ENCODE peak calls at places on chromosomes 5 and 9, in eight cellular contexts. J, E, Q, A, Y, T, K and M are unnamed samples. For H3K4me1, the result is how much of the 10 kb centered on the place peaks cover.

GRCh38 chr9:86286278-86286677 is 3.9 kb upstream of the ISCA1 start:
- DNase-seq in J (no peak), E (no peak), Q (no peak), A (no peak), Y (no peak), T (no peak), K (no peak), M (no peak)

GRCh38 chr5:102681403-102681983 is 73.6 kb upstream of the PAM start:
- DNase-seq in J (peak), E (peak), Q (peak), A (peak), Y (peak), T (peak), K (peak), M (peak)

GRCh38 chr5:78291687-78292086 is 2.8 kb downstream of the AP3B1 start:
- DNase-seq in J (no peak), E (no peak), Q (no peak), A (no peak), Y (no peak), T (no peak), K (no peak), M (no peak)

GRCh38 chr5:9149988-9150387 is 395.9 kb downstream of the SEMA5A start:
- DNase-seq in J (no peak), E (no peak), Q (no peak), A (no peak), Y (no peak), T (peak), K (no peak), M (no peak)

GRCh38 chr5:33337621-33337960 is 103.2 kb upstream of the TARS1 start:
- DNase-seq in J (no peak), E (no peak), Q (no peak), A (no peak), Y (no peak), T (no peak), K (no peak), M (no peak)

GRCh38 chr9:137217276-137218211 is 4.5 kb downstream of the RNF208 start:
- DNase-seq in J (peak), E (peak), Q (peak), A (no peak), Y (no peak), T (peak), K (peak), M (no peak)

GRCh38 chr5:8993031-8993430 is 552.8 kb downstream of the SEMA5A start:
- DNase-seq in J (no peak), E (peak), Q (no peak), A (peak), Y (no peak), T (peak), K (no peak), M (no peak)

GRCh38 chr5:67417839-67418238 is 221.2 kb upstream of the CD180 start:
- DNase-seq in J (no peak), E (no peak), Q (no peak), A (no peak), Y (no peak), T (no peak), K (no peak), M (no peak)

GRCh38 chr5:166910995-166911394 is 1380.5 kb upstream of the WWC1 start:
- DNase-seq in J (no peak), E (no peak), Q (no peak), A (no peak), Y (no peak), T (no peak), K (no peak), M (no peak)

GRCh38 chr9:76729980-76730737 is 34.1 kb upstream of the PCA3 start:
- DNase-seq in J (no peak), E (no peak), Q (no peak), A (no peak), Y (no peak), T (no peak), K (no peak), M (no peak)

GRCh38 chr5:178340637-178341036 is 108.0 kb upstream of the PHYKPL start:
- DNase-seq in J (peak), E (no peak), Q (no peak), A (no peak), Y (no peak), T (no peak), K (no peak), M (no peak)

GRCh38 chr9:6552738-6553121 is 92.8 kb downstream of the GLDC start:
- DNase-seq in J (no peak), E (no peak), Q (no peak), A (no peak), Y (no peak), T (no peak), K (no peak), M (no peak)

GRCh38 chr9:134546231-134546731 is 95.3 kb upstream of the COL5A1 start:
- DNase-seq in J (peak), E (peak), Q (no peak), A (no peak), Y (no peak), T (no peak), K (no peak), M (no peak)

GRCh38 chr5:157710887-157711286 is 20.3 kb upstream of the THG1L start:
- DNase-seq in J (no peak), E (no peak), Q (no peak), A (no peak), Y (no peak), T (peak), K (no peak), M (no peak)

GRCh38 chr9:97786341-97786740 is 66.7 kb upstream of the FOXE1 start:
- DNase-seq in J (no peak), E (peak), Q (peak), A (peak), Y (no peak), T (peak), K (no peak), M (no peak)

GRCh38 chr9:30732060-30732459 is 1652.4 kb upstream of the ACO1 start:
- DNase-seq in J (no peak), E (peak), Q (no peak), A (no peak), Y (no peak), T (no peak), K (no peak), M (no peak)

GRCh38 chr9:104090578-104090977 is 3.5 kb upstream of the SMC2 start:
- DNase-seq in J (no peak), E (no peak), Q (no peak), A (no peak), Y (no peak), T (no peak), K (no peak), M (no peak)

GRCh38 chr9:98580956-98581355 is 127.8 kb downstream of the GABBR2 start:
- DNase-seq in J (no peak), E (no peak), Q (no peak), A (no peak), Y (no peak), T (no peak), K (no peak), M (no peak)

GRCh38 chr9:95017661-95018060 is 291.2 kb downstream of the AOPEP start:
- DNase-seq in J (no peak), E (no peak), Q (no peak), A (no peak), Y (no peak), T (peak), K (no peak), M (no peak)

GRCh38 chr5:63743096-63743798 is 219.0 kb downstream of the HTR1A start:
- DNase-seq in J (no peak), E (no peak), Q (no peak), A (no peak), Y (no peak), T (peak), K (no peak), M (no peak)

GRCh38 chr9:129176786-129177442 is 1.1 kb downstream of the IER5L start:
- DNase-seq in J (peak), E (peak), Q (peak), A (peak), Y (no peak), T (peak), K (peak), M (no peak)

GRCh38 chr5:14286007-14286406 is 142.9 kb downstream of the TRIO start:
- DNase-seq in J (no peak), E (no peak), Q (no peak), A (no peak), Y (no peak), T (no peak), K (no peak), M (no peak)

GRCh38 chr9:89318123-89319014 is at the start of gene SECISBP2:
- DNase-seq in J (peak), E (peak), Q (peak), A (peak), Y (peak), T (peak), K (peak), M (no peak)

GRCh38 chr5:107056278-107056677 is 614.5 kb downstream of the EFNA5 start:
- DNase-seq in J (no peak), E (no peak), Q (no peak), A (no peak), Y (no peak), T (no peak), K (no peak), M (no peak)

GRCh38 chr5:155455791-155456514 is 442.4 kb downstream of the KIF4B start:
- DNase-seq in J (no peak), E (no peak), Q (no peak), A (no peak), Y (no peak), T (no peak), K (no peak), M (no peak)

GRCh38 chr5:138981131-138981530 is 106.0 kb upstream of the LRRTM2 start:
- DNase-seq in J (no peak), E (no peak), Q (no peak), A (no peak), Y (no peak), T (peak), K (no peak), M (no peak)

GRCh38 chr5:115575167-115576070 is 26.9 kb downstream of the TICAM2 start:
- DNase-seq in J (no peak), E (no peak), Q (no peak), A (no peak), Y (no peak), T (peak), K (no peak), M (no peak)

GRCh38 chr9:110604101-110604710 is 24.7 kb upstream of the SVEP1 start:
- DNase-seq in J (no peak), E (no peak), Q (no peak), A (no peak), Y (no peak), T (no peak), K (no peak), M (no peak)

GRCh38 chr9:99357575-99357974 is 135.5 kb downstream of the SEC61B start:
- DNase-seq in J (peak), E (no peak), Q (no peak), A (no peak), Y (no peak), T (no peak), K (no peak), M (no peak)

GRCh38 chr9:132006657-132007370 is 72.9 kb downstream of the MED27 start:
- DNase-seq in J (no peak), E (no peak), Q (no peak), A (no peak), Y (no peak), T (no peak), K (no peak), M (no peak)

GRCh38 chr5:39794511-39794910 is 369.7 kb upstream of the DAB2 start:
- DNase-seq in J (no peak), E (no peak), Q (no peak), A (peak), Y (no peak), T (no peak), K (no peak), M (no peak)

GRCh38 chr5:121199238-121199999 is 652.3 kb upstream of the FTMT start:
- DNase-seq in J (no peak), E (no peak), Q (no peak), A (peak), Y (no peak), T (peak), K (no peak), M (no peak)

GRCh38 chr9:82570226-82570625 is 492.7 kb downstream of the RASEF start:
- DNase-seq in J (no peak), E (no peak), Q (no peak), A (peak), Y (no peak), T (no peak), K (no peak), M (no peak)

GRCh38 chr5:90144625-90145327 is 264.8 kb downstream of the CETN3 start:
- DNase-seq in J (no peak), E (no peak), Q (no peak), A (no peak), Y (no peak), T (peak), K (no peak), M (no peak)

GRCh38 chr5:122419195-122419894 is 107.3 kb downstream of the SNCAIP start:
- DNase-seq in J (no peak), E (no peak), Q (no peak), A (no peak), Y (no peak), T (peak), K (no peak), M (no peak)

GRCh38 chr9:108759399-108759798 is 96.4 kb downstream of the ACTL7B start:
- DNase-seq in J (no peak), E (no peak), Q (no peak), A (no peak), Y (no peak), T (no peak), K (no peak), M (no peak)

GRCh38 chr5:139663752-139664151 is 15.6 kb downstream of the CXXC5 start:
- DNase-seq in J (no peak), E (no peak), Q (no peak), A (no peak), Y (no peak), T (no peak), K (no peak), M (no peak)

GRCh38 chr9:93198117-93198838 is 14.3 kb downstream of the WNK2 start:
- DNase-seq in J (peak), E (no peak), Q (peak), A (no peak), Y (no peak), T (no peak), K (no peak), M (no peak)

GRCh38 chr9:93658184-93658925 is 82.0 kb downstream of the PHF2 start:
- DNase-seq in J (peak), E (no peak), Q (no peak), A (no peak), Y (no peak), T (no peak), K (no peak), M (no peak)

GRCh38 chr5:173910215-173910614 is 22.1 kb downstream of the CPEB4 start:
- DNase-seq in J (no peak), E (no peak), Q (no peak), A (no peak), Y (no peak), T (no peak), K (no peak), M (no peak)
- H3K4me1 ChIP-seq in J (half or more), E (under half), Q (under half), A (under half), Y (under half), T (under half), K (half or more), M (under half)

GRCh38 chr5:149407331-149408251 is 28.5 kb upstream of the IL17B start:
- DNase-seq in J (no peak), E (no peak), Q (no peak), A (no peak), Y (no peak), T (no peak), K (no peak), M (no peak)
- H3K4me3 ChIP-seq in J (peak), E (no peak), Q (no peak), A (no peak), Y (no peak), T (no peak), K (peak), M (no peak)

GRCh38 chr5:98069876-98070512 is 703.5 kb upstream of the RGMB start:
- DNase-seq in J (no peak), E (no peak), Q (no peak), A (no peak), Y (no peak), T (no peak), K (no peak), M (no peak)
- H3K27ac ChIP-seq in J (no peak), E (no peak), Q (no peak), A (no peak), Y (no peak), T (no peak), K (no peak), M (no peak)

GRCh38 chr9:119763260-119763659 is 394.0 kb upstream of the BRINP1 start:
- DNase-seq in J (no peak), E (no peak), Q (no peak), A (no peak), Y (no peak), T (no peak), K (no peak), M (no peak)
- H3K4me1 ChIP-seq in J (under half), E (under half), Q (under half), A (under half), Y (under half), T (under half), K (under half), M (under half)

GRCh38 chr9:72983512-72984021 is 30.7 kb upstream of the ALDH1A1 start:
- DNase-seq in J (no peak), E (no peak), Q (no peak), A (peak), Y (no peak), T (no peak), K (no peak), M (no peak)
- H3K4me3 ChIP-seq in J (no peak), E (no peak), Q (no peak), A (no peak), Y (no peak), T (no peak), K (no peak), M (no peak)

DNA sequence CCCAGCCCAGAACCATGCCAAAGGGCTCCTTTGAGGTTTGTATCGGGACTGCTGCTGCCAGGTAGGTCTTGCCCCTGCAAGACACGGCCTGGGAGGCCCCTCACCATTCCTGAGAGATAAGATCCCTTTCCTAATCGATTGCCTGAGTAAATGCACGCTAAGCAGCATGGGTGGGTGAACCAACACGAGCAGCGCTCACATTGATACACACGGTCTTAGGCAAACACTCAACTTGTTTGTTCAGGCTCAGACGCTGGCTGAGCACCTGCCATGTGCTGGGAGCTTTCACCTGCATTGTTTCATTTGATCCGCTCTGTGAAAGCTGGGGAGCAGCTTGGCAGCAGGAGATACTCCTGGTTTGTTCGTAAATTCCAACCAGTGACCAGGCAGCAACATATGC is 76.9 kb upstream of the NEURL1B start:
- DNase-seq in J (no peak), E (no peak), Q (no peak), A (no peak), Y (no peak), T (no peak), K (no peak), M (no peak)
- H3K27ac ChIP-seq in J (no peak), E (no peak), Q (no peak), A (no peak), Y (no peak), T (no peak), K (no peak), M (no peak)

DNA sequence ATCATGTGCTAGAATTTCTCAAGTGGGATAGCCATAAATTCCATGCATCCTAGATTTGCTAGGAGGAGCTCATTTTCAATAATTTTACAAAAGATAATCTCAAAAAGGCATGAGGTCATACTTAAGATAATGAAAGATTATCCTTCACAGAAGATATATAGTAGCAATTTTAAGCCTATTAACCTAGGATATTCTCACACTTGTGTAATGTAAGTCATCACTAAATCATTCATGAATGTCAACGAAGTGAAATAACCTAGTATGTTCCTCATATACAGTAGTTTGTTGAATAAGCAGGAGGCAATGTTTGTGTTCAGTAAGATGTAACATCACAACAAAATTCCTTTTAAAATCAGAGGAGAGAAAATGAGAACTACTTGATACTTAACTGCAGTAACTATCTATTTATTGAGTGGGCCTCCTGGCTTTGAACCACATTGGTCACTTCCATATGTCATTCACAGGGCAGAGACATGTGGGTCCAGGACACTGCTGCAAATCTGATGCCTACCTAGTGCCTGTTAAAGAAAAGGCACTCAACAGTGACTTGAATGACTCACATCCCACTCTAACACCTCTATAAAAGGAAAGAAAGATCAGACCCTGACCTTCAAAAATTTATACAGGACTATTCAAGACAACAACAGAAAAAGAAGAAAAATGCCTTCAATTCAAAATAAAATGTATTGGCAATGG is 8.2 kb downstream of the LIFR start:
- DNase-seq in J (no peak), E (no peak), Q (no peak), A (no peak), Y (no peak), T (peak), K (no peak), M (no peak)
- H3K4me1 ChIP-seq in J (half or more), E (under half), Q (under half), A (under half), Y (under half), T (under half), K (under half), M (under half)

GRCh38 chr5:72452515-72453259 is 54.5 kb downstream of the ZNF366 start:
- DNase-seq in J (peak), E (no peak), Q (peak), A (peak), Y (no peak), T (peak), K (peak), M (no peak)
- H3K4me3 ChIP-seq in J (peak), E (no peak), Q (no peak), A (no peak), Y (no peak), T (peak), K (no peak), M (no peak)

GRCh38 chr9:90802534-90802933 is 915 bp downstream of the SYK start:
- DNase-seq in J (no peak), E (no peak), Q (no peak), A (no peak), Y (no peak), T (no peak), K (no peak), M (no peak)
- H3K27ac ChIP-seq in J (no peak), E (no peak), Q (peak), A (no peak), Y (peak), T (no peak), K (no peak), M (no peak)